ENCODE peak calls at places on chromosomes 7 and 10, in nine cellular contexts. One of them, this sample, is unnamed.

GRCh38 chr7:149001427-149002068 is 26.8 kb downstream of the PDIA4 start:
- DNase-seq in keratinocyte: no peak
- DNase-seq in transverse colon: no peak
- DNase-seq in body of pancreas: no peak
- DNase-seq in uterus: no peak
- DNase-seq in prostate gland: no peak
- DNase-seq in MM.1S: no peak
- DNase-seq in astrocyte: no peak
- DNase-seq in endodermal cell: no peak
- DNase-seq in this sample: no peak

GRCh38 chr7:111362660-111363059 is 199.6 kb downstream of the IMMP2L start:
- DNase-seq in keratinocyte: no peak
- DNase-seq in transverse colon: no peak
- DNase-seq in body of pancreas: no peak
- DNase-seq in uterus: no peak
- DNase-seq in prostate gland: no peak
- DNase-seq in MM.1S: no peak
- DNase-seq in astrocyte: peak; percentile 54
- DNase-seq in endodermal cell: no peak
- DNase-seq in this sample: no peak

GRCh38 chr10:118488710-118489497 is 106.5 kb downstream of the PRLHR start:
- DNase-seq in keratinocyte: no peak
- DNase-seq in transverse colon: no peak
- DNase-seq in body of pancreas: no peak
- DNase-seq in uterus: no peak
- DNase-seq in prostate gland: no peak
- DNase-seq in MM.1S: no peak
- DNase-seq in astrocyte: no peak
- DNase-seq in endodermal cell: no peak
- DNase-seq in this sample: no peak

GRCh38 chr7:155348806-155349205 is 51.1 kb downstream of the INSIG1 start:
- DNase-seq in keratinocyte: no peak
- DNase-seq in transverse colon: no peak
- DNase-seq in body of pancreas: no peak
- DNase-seq in uterus: no peak
- DNase-seq in prostate gland: no peak
- DNase-seq in MM.1S: no peak
- DNase-seq in astrocyte: no peak
- DNase-seq in endodermal cell: no peak
- DNase-seq in this sample: no peak

GRCh38 chr7:108270385-108270784 is 140.2 kb upstream of the LAMB4 start:
- DNase-seq in keratinocyte: no peak
- DNase-seq in transverse colon: no peak
- DNase-seq in body of pancreas: no peak
- DNase-seq in uterus: no peak
- DNase-seq in prostate gland: no peak
- DNase-seq in MM.1S: peak; percentile 53
- DNase-seq in astrocyte: peak; percentile 96
- DNase-seq in endodermal cell: no peak
- DNase-seq in this sample: no peak

GRCh38 chr10:3950676-3951275 is 165.8 kb upstream of the KLF6 start:
- DNase-seq in keratinocyte: no peak
- DNase-seq in transverse colon: no peak
- DNase-seq in body of pancreas: no peak
- DNase-seq in uterus: no peak
- DNase-seq in prostate gland: no peak
- DNase-seq in MM.1S: no peak
- DNase-seq in astrocyte: no peak
- DNase-seq in endodermal cell: no peak
- DNase-seq in this sample: no peak

GRCh38 chr7:27262121-27262520 is 19.5 kb downstream of the EVX1 start:
- DNase-seq in keratinocyte: no peak
- DNase-seq in transverse colon: no peak
- DNase-seq in body of pancreas: no peak
- DNase-seq in uterus: no peak
- DNase-seq in prostate gland: no peak
- DNase-seq in MM.1S: no peak
- DNase-seq in astrocyte: no peak
- DNase-seq in endodermal cell: no peak
- DNase-seq in this sample: no peak

GRCh38 chr10:128062837-128063563 is 63.2 kb downstream of the MKI67 start:
- DNase-seq in keratinocyte: no peak
- DNase-seq in transverse colon: peak; percentile 58
- DNase-seq in body of pancreas: no peak
- DNase-seq in uterus: no peak
- DNase-seq in prostate gland: no peak
- DNase-seq in MM.1S: peak; percentile 67
- DNase-seq in astrocyte: no peak
- DNase-seq in endodermal cell: no peak
- DNase-seq in this sample: no peak

GRCh38 chr10:24642921-24643678 is 80.6 kb downstream of the ARHGAP21 start:
- DNase-seq in keratinocyte: peak; percentile 17
- DNase-seq in transverse colon: no peak
- DNase-seq in body of pancreas: peak; percentile 22
- DNase-seq in uterus: no peak
- DNase-seq in prostate gland: peak; percentile 35
- DNase-seq in MM.1S: peak; percentile 70
- DNase-seq in astrocyte: peak; percentile 78
- DNase-seq in endodermal cell: no peak
- DNase-seq in this sample: no peak

DNA sequence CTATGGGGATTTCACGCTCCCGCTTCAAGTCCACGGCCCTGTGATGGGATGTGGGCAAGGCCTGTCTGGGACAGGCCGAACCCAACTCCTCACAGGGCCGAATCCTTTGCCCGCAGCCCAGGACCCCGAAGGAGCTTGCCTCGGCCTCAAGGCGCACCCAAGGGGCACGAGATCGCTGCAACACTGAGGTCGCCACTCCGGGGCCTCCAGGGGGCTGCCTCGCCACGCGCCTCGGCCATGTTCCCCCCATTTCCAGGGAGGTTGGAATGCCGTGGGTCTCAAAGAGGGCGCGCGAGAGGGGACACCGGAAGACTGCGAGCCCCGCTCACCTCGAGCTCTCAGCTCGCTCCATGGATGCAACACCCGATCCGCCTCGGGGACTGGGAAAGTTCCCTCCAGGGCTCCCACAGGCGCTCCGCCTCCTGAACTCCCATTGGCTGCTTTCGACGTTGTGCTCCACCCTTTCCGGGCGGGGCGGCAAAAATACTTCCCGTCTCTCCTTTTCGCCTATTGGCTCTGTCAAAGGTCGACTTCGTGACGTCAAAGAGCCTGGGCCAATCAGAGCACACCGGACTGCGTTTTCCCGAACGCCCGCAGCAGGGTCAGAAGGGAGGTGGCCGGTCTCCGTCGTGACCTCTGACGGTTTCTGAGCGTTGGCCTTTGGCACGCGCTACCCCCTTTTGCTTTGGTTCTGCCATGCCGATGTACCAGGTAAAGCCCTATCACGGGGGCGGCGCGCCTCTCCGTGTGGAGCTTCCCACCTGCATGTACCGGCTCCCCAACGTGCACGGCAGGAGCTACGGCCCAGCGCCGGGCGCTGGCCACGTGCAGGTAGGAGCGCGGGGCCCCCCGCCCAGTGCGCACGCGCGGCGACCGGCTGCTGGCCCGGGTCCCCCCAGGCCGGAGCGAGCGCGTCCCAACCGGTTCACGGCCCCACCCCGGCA is at the start of the genes AIMP2 and PMS2:
- DNase-seq in keratinocyte: peak; percentile 91
- DNase-seq in transverse colon: peak; percentile 99
- DNase-seq in body of pancreas: peak; percentile 98
- DNase-seq in uterus: peak; percentile 98
- DNase-seq in prostate gland: peak; percentile 98
- DNase-seq in MM.1S: peak; percentile 99
- DNase-seq in astrocyte: peak; percentile 95
- DNase-seq in endodermal cell: peak; percentile 100
- DNase-seq in this sample: peak; percentile 99
- TF ChIP-seq CTCF in keratinocyte: no peak
- TF ChIP-seq CTCF in transverse colon: peak; percentile 31
- TF ChIP-seq CTCF in body of pancreas: no peak
- TF ChIP-seq CTCF in uterus: no peak
- TF ChIP-seq CTCF in prostate gland: no peak
- TF ChIP-seq CTCF in MM.1S: peak; percentile 14
- TF ChIP-seq CTCF in astrocyte: no peak
- TF ChIP-seq CTCF in endodermal cell: peak; percentile 15
- TF ChIP-seq CTCF in this sample: peak; percentile 25

GRCh38 chr10:110597476-110597875 is 30.0 kb downstream of the SMC3 start:
- DNase-seq in keratinocyte: no peak
- DNase-seq in transverse colon: no peak
- DNase-seq in body of pancreas: no peak
- DNase-seq in uterus: no peak
- DNase-seq in prostate gland: no peak
- DNase-seq in MM.1S: no peak
- DNase-seq in astrocyte: no peak
- DNase-seq in endodermal cell: no peak
- DNase-seq in this sample: no peak
- H3K36me3 ChIP-seq in keratinocyte: peaks cover 3% of the 10 kb centered on the region
- H3K36me3 ChIP-seq in transverse colon: no peaks in the 10 kb centered on the region
- H3K36me3 ChIP-seq in body of pancreas: peaks cover 30% of the 10 kb centered on the region
- H3K36me3 ChIP-seq in uterus: no peaks in the 10 kb centered on the region
- H3K36me3 ChIP-seq in prostate gland: no peaks in the 10 kb centered on the region
- H3K36me3 ChIP-seq in MM.1S: peaks cover 21% of the 10 kb centered on the region
- H3K36me3 ChIP-seq in astrocyte: peaks cover 24% of the 10 kb centered on the region
- H3K36me3 ChIP-seq in endodermal cell: peaks cover 97% of the 10 kb centered on the region
- H3K36me3 ChIP-seq in this sample: peaks cover 52% of the 10 kb centered on the region

GRCh38 chr7:22854158-22855048 is 31.8 kb upstream of the TOMM7 start:
- DNase-seq in keratinocyte: peak; percentile 64
- DNase-seq in transverse colon: peak; percentile 90
- DNase-seq in body of pancreas: peak; percentile 83
- DNase-seq in uterus: peak; percentile 91
- DNase-seq in prostate gland: peak; percentile 63
- DNase-seq in MM.1S: peak; percentile 90
- DNase-seq in astrocyte: peak; percentile 78
- DNase-seq in endodermal cell: peak; percentile 95
- DNase-seq in this sample: peak; percentile 86
- TF ChIP-seq CTCF in keratinocyte: no peak
- TF ChIP-seq CTCF in transverse colon: peak; percentile 36
- TF ChIP-seq CTCF in body of pancreas: no peak
- TF ChIP-seq CTCF in uterus: peak; percentile 51
- TF ChIP-seq CTCF in prostate gland: no peak
- TF ChIP-seq CTCF in MM.1S: no peak
- TF ChIP-seq CTCF in astrocyte: no peak
- TF ChIP-seq CTCF in endodermal cell: peak; percentile 96
- TF ChIP-seq CTCF in this sample: no peak

GRCh38 chr10:70162892-70163201 is 7.5 kb downstream of the SAR1A start:
- DNase-seq in keratinocyte: no peak
- DNase-seq in transverse colon: no peak
- DNase-seq in body of pancreas: no peak
- DNase-seq in uterus: no peak
- DNase-seq in prostate gland: no peak
- DNase-seq in MM.1S: no peak
- DNase-seq in astrocyte: no peak
- DNase-seq in endodermal cell: no peak
- DNase-seq in this sample: no peak
- H3K36me3 ChIP-seq in keratinocyte: peaks cover 7% of the 10 kb centered on the region
- H3K36me3 ChIP-seq in transverse colon: no peaks in the 10 kb centered on the region
- H3K36me3 ChIP-seq in body of pancreas: peaks cover 9% of the 10 kb centered on the region
- H3K36me3 ChIP-seq in uterus: no peaks in the 10 kb centered on the region
- H3K36me3 ChIP-seq in prostate gland: peaks cover 2% of the 10 kb centered on the region
- H3K36me3 ChIP-seq in MM.1S: peaks cover 16% of the 10 kb centered on the region
- H3K36me3 ChIP-seq in astrocyte: peaks cover 56% of the 10 kb centered on the region
- H3K36me3 ChIP-seq in endodermal cell: peaks cover 67% of the 10 kb centered on the region
- H3K36me3 ChIP-seq in this sample: no peaks in the 10 kb centered on the region

This sample was measured in thyroid gland.